ENCODE peak calls at places on chromosomes 3 and 15, in five cellular contexts. B, P, I, M and G are unnamed samples.

GRCh38 chr15:75215107-75216004 is 13.7 kb downstream of the C15orf39 start:
- DNase-seq in M (no peak), P (peak; percentile 56), I (no peak), B (no peak), G (no peak)

GRCh38 chr3:108953210-108953609 is 469 bp downstream of the GUCA1C start:
- DNase-seq in M (no peak), I (no peak), B (no peak), P (no peak), G (no peak)

GRCh38 chr3:30527720-30528119 is 78.7 kb upstream of the TGFBR2 start:
- DNase-seq in M (no peak), P (no peak), I (no peak), B (peak; percentile 46), G (no peak)

GRCh38 chr15:51310064-51310463 is 28.3 kb downstream of the CYP19A1 start:
- DNase-seq in M (no peak), P (no peak), I (no peak), B (peak; percentile 86), G (no peak)

GRCh38 chr3:144189044-144189443 is 217.4 kb downstream of the DIPK2A start:
- DNase-seq in M (no peak), P (no peak), B (no peak), I (no peak), G (no peak)

GRCh38 chr3:193665370-193665989 is 72.5 kb downstream of the OPA1 start:
- DNase-seq in B (peak; percentile 65), I (no peak), M (no peak), P (no peak), G (no peak)

GRCh38 chr3:126621627-126622345 is 33.1 kb downstream of the TXNRD3 start:
- DNase-seq in B (peak; percentile 36), I (no peak), M (no peak), P (no peak), G (no peak)

GRCh38 chr3:150324825-150325224 is 83.3 kb upstream of the TSC22D2 start:
- DNase-seq in M (no peak), B (no peak), P (no peak), I (no peak), G (no peak)

GRCh38 chr15:58981808-58982475 is 5.5 kb upstream of the RNF111 start:
- DNase-seq in M (no peak), B (no peak), I (no peak), P (no peak), G (no peak)

GRCh38 chr3:192170659-192171058 is 556.7 kb downstream of the FGF12 start:
- DNase-seq in P (no peak), I (no peak), M (no peak), B (no peak), G (no peak)

GRCh38 chr3:45816544-45816943 is 20.2 kb upstream of the SLC6A20 start:
- DNase-seq in M (no peak), B (peak; percentile 43), I (no peak), P (no peak), G (no peak)

GRCh38 chr15:31338879-31339557 is 12.4 kb downstream of the KLF13 start:
- DNase-seq in M (no peak), P (no peak), B (peak; percentile 90), I (no peak), G (no peak)

GRCh38 chr3:72279631-72280041 is 494.7 kb upstream of the PROK2 start:
- DNase-seq in I (no peak), P (no peak), B (no peak), M (no peak), G (no peak)

GRCh38 chr3:31433679-31433992 is 99.1 kb upstream of the STT3B start:
- DNase-seq in B (no peak), P (no peak), I (no peak), M (no peak), G (no peak)

GRCh38 chr3:71185733-71186455 is 397.6 kb downstream of the FOXP1 start:
- DNase-seq in B (peak; percentile 50), P (no peak), I (no peak), M (no peak), G (no peak)

GRCh38 chr3:39065197-39065596 is 13.4 kb downstream of the WDR48 start:
- DNase-seq in I (no peak), B (peak; percentile 34), P (peak; percentile 40), M (peak; percentile 50), G (no peak)
- TF ChIP-seq CTCF in I (peak; percentile 50), B (peak; percentile 54), P (peak; percentile 36), M (no peak), G (peak; percentile 74)

GRCh38 chr15:55518641-55519040 is 10.6 kb upstream of the DNAAF4 start:
- DNase-seq in P (no peak), M (no peak), B (no peak), I (no peak), G (no peak)
- TF ChIP-seq CTCF in P (no peak), M (peak; percentile 66), B (peak; percentile 39), I (peak; percentile 45), G (no peak)

DNA sequence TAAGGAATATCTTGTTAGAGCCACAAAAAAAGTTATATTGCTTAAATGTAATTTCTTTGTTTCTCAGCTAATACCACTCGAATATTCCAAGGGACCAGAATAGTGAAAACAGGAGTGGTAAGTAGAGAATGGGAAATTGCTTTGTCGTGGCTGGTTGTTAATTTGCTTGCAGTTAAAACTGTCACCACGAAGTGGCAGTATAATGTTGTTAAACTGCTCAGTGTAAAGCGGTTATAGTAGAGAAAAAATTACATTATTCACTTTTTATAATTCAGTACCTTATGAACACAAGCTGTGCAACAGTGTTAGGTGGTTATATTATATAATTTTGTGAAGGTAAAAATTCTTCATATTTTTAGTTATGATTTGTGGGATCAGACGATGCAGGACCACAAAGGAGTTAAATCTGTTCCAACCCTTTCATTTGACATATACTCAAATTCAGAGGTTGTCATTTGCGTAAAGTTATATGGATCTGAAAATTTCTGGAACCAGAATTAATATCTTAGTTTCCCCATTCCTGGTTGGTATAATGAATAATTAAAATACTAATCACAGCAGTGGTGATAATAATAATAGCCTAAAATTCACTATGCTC is 171.8 kb downstream of the FEZF2 start:
- DNase-seq in P (peak; percentile 18), I (no peak), B (peak; percentile 58), M (peak; percentile 26), G (no peak)
- TF ChIP-seq CTCF in P (peak; percentile 24), I (peak; percentile 73), B (peak; percentile 45), M (peak; percentile 70), G (peak; percentile 46)

DNA sequence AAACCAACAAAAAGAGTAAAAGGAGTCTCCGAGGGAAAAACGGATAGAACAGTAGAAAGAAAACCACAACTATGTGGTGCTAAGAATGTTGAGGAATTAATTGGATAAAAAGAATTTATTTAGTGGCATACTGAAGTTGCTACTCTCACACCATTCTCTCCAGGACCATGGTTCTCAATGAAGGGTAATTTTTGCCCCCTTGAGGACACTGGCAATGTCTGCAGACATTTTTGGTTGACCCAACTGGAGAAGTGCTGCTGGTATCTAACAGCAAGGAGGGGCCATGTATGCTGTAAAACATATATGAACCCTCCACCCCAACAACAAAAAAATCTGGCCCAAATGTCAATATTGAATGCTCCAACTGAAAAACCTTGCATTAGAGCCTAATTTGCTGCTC is 85.9 kb upstream of the CSPG5 start:
- DNase-seq in P (no peak), I (no peak), M (no peak), B (peak; percentile 15), G (no peak)
- TF ChIP-seq CTCF in P (peak; percentile 15), I (peak; percentile 35), M (no peak), B (peak; percentile 35), G (peak; percentile 31)

GRCh38 chr3:140553591-140553990 is 124.3 kb upstream of the TRIM42 start:
- DNase-seq in B (no peak), P (no peak), I (no peak), M (no peak), G (no peak)

GRCh38 chr3:140552403-140552802 is 125.5 kb upstream of the TRIM42 start:
- DNase-seq in M (no peak), P (no peak), B (no peak), I (no peak), G (no peak)

GRCh38 chr3:140555666-140556065 is 122.2 kb upstream of the TRIM42 start:
- DNase-seq in B (no peak), P (no peak), M (no peak), I (no peak), G (no peak)

GRCh38 chr3:140557476-140557875 is 120.4 kb upstream of the TRIM42 start:
- DNase-seq in P (no peak), M (no peak), I (no peak), B (no peak), G (no peak)

DNA sequence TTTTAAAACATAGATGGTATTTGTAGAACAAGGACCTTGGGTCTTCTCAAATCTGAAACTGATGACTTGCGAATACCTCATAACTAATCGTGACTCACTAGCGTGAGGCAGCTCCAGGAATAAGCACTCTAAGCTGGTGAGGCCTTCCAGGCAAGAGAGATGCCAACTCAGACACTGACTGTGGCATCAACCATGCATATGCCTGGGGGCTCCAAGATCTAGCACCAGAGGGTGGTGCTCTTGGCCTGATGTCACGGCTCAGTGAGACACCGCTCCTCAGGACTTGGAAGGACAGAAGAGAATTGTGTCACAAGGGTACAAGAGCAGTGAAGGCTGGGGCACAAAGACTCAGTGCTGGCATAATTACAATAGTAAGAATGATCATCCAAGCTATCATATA is 125.0 kb upstream of the TRIM42 start:
- DNase-seq in P (no peak), I (no peak), M (no peak), B (no peak), G (no peak)
- TF ChIP-seq CTCF in P (no peak), I (no peak), M (no peak), B (no peak), G (no peak)